ENCODE peak calls at places on chromosomes 13 and 19, in five cellular contexts. R is activated effector memory CD4-positive, alpha-beta T cell treated with anti-CD3 and anti-CD28 coated beads, Interleukin-2, amount 50 U/mL, for 16 hours; G is MCF 10A; O is GOT3; C is anterior cingulate cortex. Y is an unnamed sample.

GRCh38 chr13:42990147-42990990 is 1.7 kb downstream of the EPSTI1 start:
- DNase-seq in R (no peak), G (no peak), O (no peak), C (no peak), Y (no peak)

GRCh38 chr13:106566682-106567420 is 1.1 kb downstream of the ARGLU1 start:
- DNase-seq in R (peak), G (peak), O (no peak), C (peak), Y (peak)

GRCh38 chr19:9934132-9934950 is 2.0 kb downstream of the OLFM2 start:
- DNase-seq in R (peak), G (peak), O (peak), C (peak), Y (peak)

GRCh38 chr19:40689339-40690049 is 957 bp downstream of the NUMBL start:
- DNase-seq in R (no peak), G (no peak), O (no peak), C (no peak), Y (no peak)

GRCh38 chr19:36058481-36059179 is 3.9 kb downstream of the WDR62 start:
- DNase-seq in R (no peak), G (no peak), O (no peak), C (no peak), Y (no peak)

GRCh38 chr19:8334458-8335342 is 8.4 kb downstream of the KANK3 start:
- DNase-seq in R (peak), G (peak), O (no peak), C (no peak), Y (peak)

GRCh38 chr19:44647144-44647543 is 3.4 kb downstream of the PVR start:
- DNase-seq in R (no peak), G (no peak), O (no peak), C (no peak), Y (no peak)

GRCh38 chr13:113062691-113063090 is 42.9 kb upstream of the F7 start:
- DNase-seq in R (no peak), G (no peak), O (no peak), C (no peak), Y (no peak)

GRCh38 chr19:6038634-6039405 is 60.9 kb upstream of the RANBP3 start:
- DNase-seq in R (no peak), G (no peak), O (no peak), C (no peak), Y (no peak)

GRCh38 chr13:50512602-50513527 is 330.6 kb downstream of the DLEU7 start:
- DNase-seq in R (peak), G (no peak), O (no peak), C (peak), Y (no peak)

GRCh38 chr13:36096411-36097184 is 34.6 kb downstream of the DCLK1 start:
- DNase-seq in R (no peak), G (peak), O (no peak), C (no peak), Y (no peak)

GRCh38 chr19:47707135-47707925 is 5.9 kb upstream of the EHD2 start:
- DNase-seq in R (peak), G (peak), O (no peak), C (peak), Y (peak)

GRCh38 chr13:97243915-97244820 is 22.0 kb downstream of the MBNL2 start:
- DNase-seq in R (no peak), G (no peak), O (no peak), C (no peak), Y (no peak)

GRCh38 chr13:21336609-21337008 is 122.5 kb downstream of the ZDHHC20 start:
- DNase-seq in R (no peak), G (no peak), O (no peak), C (no peak), Y (no peak)

GRCh38 chr13:29782798-29783197 is 67.6 kb downstream of the UBL3 start:
- DNase-seq in R (no peak), G (no peak), O (no peak), C (no peak), Y (no peak)

GRCh38 chr13:30727491-30728350 is 7.6 kb upstream of the ALOX5AP start:
- DNase-seq in R (no peak), G (no peak), O (no peak), C (no peak), Y (no peak)

GRCh38 chr13:42656136-42656535 is 82.2 kb downstream of the TNFSF11 start:
- DNase-seq in R (no peak), G (no peak), O (no peak), C (no peak), Y (no peak)

GRCh38 chr19:35395762-35396199 is 24.9 kb downstream of the GPR42 start:
- DNase-seq in R (no peak), G (no peak), O (no peak), C (no peak), Y (no peak)

GRCh38 chr19:46082728-46083050 is 41.8 kb downstream of the IGFL3 start:
- DNase-seq in R (no peak), G (no peak), O (no peak), C (no peak), Y (peak)

GRCh38 chr13:98751397-98752110 is 918 bp downstream of the SLC15A1 start:
- DNase-seq in R (no peak), G (no peak), O (no peak), C (no peak), Y (no peak)

Y was measured in RWPE1.